ENCODE peak calls at places on chromosomes 1 and 21, in five cellular contexts. G is GM23248, D is neuronal stem cell, K is astrocyte, Y is H1. F is an unnamed sample.

GRCh38 chr1:187326554-187326953 is 497.8 kb downstream of the PLA2G4A start:
- DNase-seq in G (no peak), D (no peak), K (no peak), Y (no peak), F (no peak)

GRCh38 chr1:9753121-9753531 is 70.6 kb downstream of the CLSTN1 start:
- DNase-seq in G (peak), D (no peak), K (peak), Y (no peak), F (peak)

GRCh38 chr21:36749935-36750578 is 51.1 kb downstream of the SIM2 start:
- DNase-seq in G (peak), D (peak), K (peak), Y (peak), F (no peak)

GRCh38 chr1:118143828-118144227 is 41.2 kb downstream of the SPAG17 start:
- DNase-seq in G (no peak), D (no peak), K (peak), Y (no peak), F (no peak)

GRCh38 chr1:58885998-58886397 is 102.2 kb upstream of the JUN start:
- DNase-seq in G (peak), D (no peak), K (peak), Y (no peak), F (no peak)

GRCh38 chr1:20634594-20635084 is 1.4 kb downstream of the PINK1 start:
- DNase-seq in G (peak), D (no peak), K (peak), Y (peak), F (peak)

GRCh38 chr1:240720891-240721450 is 109.0 kb upstream of the GREM2 start:
- DNase-seq in G (peak), D (no peak), K (no peak), Y (no peak), F (peak)

GRCh38 chr1:36857761-36858160 is 176.6 kb downstream of the GRIK3 start:
- DNase-seq in G (no peak), D (no peak), K (no peak), Y (no peak), F (no peak)

GRCh38 chr21:18705971-18706370 is 302.4 kb upstream of the TMPRSS15 start:
- DNase-seq in G (no peak), D (no peak), K (no peak), Y (no peak), F (peak)

GRCh38 chr21:39020751-39021474 is 162.3 kb downstream of the PSMG1 start:
- DNase-seq in G (peak), D (no peak), K (peak), Y (no peak), F (peak)

GRCh38 chr1:224193319-224193966 is 10.4 kb downstream of the DEGS1 start:
- DNase-seq in G (no peak), D (no peak), K (no peak), Y (no peak), F (no peak)

GRCh38 chr1:3366181-3367051 is 88.0 kb upstream of the ARHGEF16 start:
- DNase-seq in G (peak), D (no peak), K (peak), Y (no peak), F (peak)

GRCh38 chr1:230824571-230825060 is 43.7 kb downstream of the C1orf198 start:
- DNase-seq in G (peak), D (no peak), K (peak), Y (peak), F (peak)

GRCh38 chr21:36784942-36785341 is 86.0 kb downstream of the SIM2 start:
- DNase-seq in G (no peak), D (no peak), K (no peak), Y (no peak), F (no peak)

GRCh38 chr1:209411491-209411929 is 172.0 kb upstream of the CAMK1G start:
- DNase-seq in G (peak), D (no peak), K (peak), Y (no peak), F (no peak)

GRCh38 chr1:81477704-81478103 is 323.0 kb upstream of the ADGRL2 start:
- DNase-seq in G (peak), D (no peak), K (no peak), Y (no peak), F (no peak)

GRCh38 chr1:203369666-203370065 is 18.7 kb upstream of the FMOD start:
- DNase-seq in G (no peak), D (no peak), K (no peak), Y (no peak), F (no peak)

GRCh38 chr1:87806377-87807094 is 477.9 kb downstream of the LMO4 start:
- DNase-seq in G (no peak), D (no peak), K (no peak), Y (no peak), F (no peak)

GRCh38 chr1:116031299-116031698 is 55.0 kb downstream of the SLC22A15 start:
- DNase-seq in G (no peak), D (no peak), K (no peak), Y (no peak), F (no peak)

GRCh38 chr1:76726251-76726650 is 141.0 kb upstream of the ST6GALNAC5 start:
- DNase-seq in G (peak), D (no peak), K (no peak), Y (no peak), F (no peak)

GRCh38 chr1:24416666-24417391 is 1.2 kb downstream of the NIPAL3 start:
- DNase-seq in G (peak), D (no peak), K (peak), Y (no peak), F (peak)

GRCh38 chr1:152003846-152004442 is 10.3 kb upstream of the S100A10 start:
- DNase-seq in G (no peak), D (no peak), K (no peak), Y (no peak), F (peak)

GRCh38 chr1:46466477-46467182 is 23.0 kb upstream of the DMBX1 start:
- DNase-seq in G (peak), D (peak), K (no peak), Y (peak), F (no peak)

GRCh38 chr1:16145988-16146887 is 9.6 kb downstream of the EPHA2 start:
- DNase-seq in G (peak), D (peak), K (peak), Y (peak), F (peak)

GRCh38 chr1:34460193-34460592 is 283.5 kb downstream of the C1orf94 start:
- DNase-seq in G (peak), D (peak), K (no peak), Y (peak), F (peak)

GRCh38 chr1:227449051-227449450 is 114.3 kb upstream of the ZNF678 start:
- DNase-seq in G (peak), D (no peak), K (no peak), Y (peak), F (peak)

GRCh38 chr1:34785875-34786470 is 5.0 kb downstream of the GJB3 start:
- DNase-seq in G (no peak), D (no peak), K (no peak), Y (no peak), F (no peak)

GRCh38 chr1:70222716-70223235 is 1.6 kb downstream of the SRSF11 start:
- DNase-seq in G (peak), D (no peak), K (no peak), Y (no peak), F (no peak)

GRCh38 chr1:20143318-20143717 is 4.2 kb downstream of the PLA2G2F start:
- DNase-seq in G (no peak), D (no peak), K (no peak), Y (no peak), F (no peak)

GRCh38 chr1:46219551-46220520 is 16.7 kb downstream of the LURAP1 start:
- DNase-seq in G (peak), D (no peak), K (no peak), Y (no peak), F (no peak)

GRCh38 chr1:119676571-119677206 is 28.6 kb upstream of the ZNF697 start:
- DNase-seq in G (peak), D (no peak), K (no peak), Y (no peak), F (no peak)

GRCh38 chr1:27418326-27418761 is 25.9 kb downstream of the GPR3 start:
- DNase-seq in G (peak), D (no peak), K (peak), Y (no peak), F (peak)

GRCh38 chr1:172279951-172280350 is 140.5 kb upstream of the C1orf105 start:
- DNase-seq in G (peak), D (no peak), K (peak), Y (no peak), F (no peak)

GRCh38 chr21:39187141-39187540 is 3.9 kb upstream of the PSMG1 start:
- DNase-seq in G (no peak), D (no peak), K (no peak), Y (no peak), F (no peak)

GRCh38 chr21:38806153-38806941 is 618 bp downstream of the ETS2 start:
- DNase-seq in G (peak), D (peak), K (no peak), Y (peak), F (no peak)

GRCh38 chr1:86703696-86704455 is 500 bp upstream of the SH3GLB1 start:
- DNase-seq in G (peak), D (peak), K (peak), Y (no peak), F (no peak)

GRCh38 chr1:157142245-157142644 is 4.0 kb upstream of the ETV3 start:
- DNase-seq in G (no peak), D (no peak), K (no peak), Y (no peak), F (no peak)

GRCh38 chr1:67791686-67792475 is 41.4 kb downstream of the GNG12 start:
- DNase-seq in G (peak), D (no peak), K (peak), Y (no peak), F (peak)

GRCh38 chr1:33096358-33097005 is 15.5 kb downstream of the AZIN2 start:
- DNase-seq in G (no peak), D (no peak), K (peak), Y (no peak), F (no peak)

GRCh38 chr1:90994461-90994860 is 27.4 kb downstream of the ZNF644 start:
- DNase-seq in G (no peak), D (no peak), K (no peak), Y (no peak), F (no peak)
- H2AFZ ChIP-seq in G (no peak), D (no peak), K (no peak), Y (no peak), F (no peak)

DNA sequence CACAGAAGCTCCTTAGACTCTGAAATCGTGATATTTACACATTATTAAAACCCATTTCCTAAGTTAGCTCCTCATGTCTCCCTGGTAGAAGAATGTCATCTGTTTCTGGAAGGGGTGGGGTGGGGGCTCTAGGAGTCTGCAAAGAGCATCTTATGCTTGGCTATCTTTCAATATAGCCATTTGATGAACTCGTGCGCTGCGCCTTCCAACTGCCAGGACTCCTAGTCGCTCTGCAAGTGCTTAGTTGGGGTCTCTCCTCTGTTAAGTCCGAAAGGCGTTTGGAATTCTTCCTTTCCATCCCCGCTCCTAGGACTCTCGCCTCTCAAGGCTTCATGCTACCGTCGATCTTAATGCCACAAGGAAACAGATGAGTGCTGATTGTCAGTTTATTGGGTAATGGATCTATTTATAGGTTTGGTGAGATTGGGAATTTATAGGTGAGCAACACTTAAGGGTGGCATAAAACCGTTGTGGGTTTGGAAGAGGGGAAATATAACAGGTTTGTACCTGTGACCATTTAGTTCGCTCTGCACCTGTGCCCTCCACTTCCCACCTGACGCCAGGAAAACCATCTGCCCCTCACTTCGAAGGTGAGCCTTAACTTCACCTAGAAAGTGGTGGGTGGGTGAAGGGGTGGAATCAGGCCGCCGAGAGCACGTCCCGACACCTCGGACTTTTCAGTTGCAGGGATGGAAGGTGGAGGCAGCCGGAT is 1.1 kb downstream of the KCNH1 start:
- DNase-seq in G (no peak), D (no peak), K (no peak), Y (no peak), F (no peak)
- H2AFZ ChIP-seq in G (peak), D (peak), K (peak), Y (no peak), F (peak)

DNA sequence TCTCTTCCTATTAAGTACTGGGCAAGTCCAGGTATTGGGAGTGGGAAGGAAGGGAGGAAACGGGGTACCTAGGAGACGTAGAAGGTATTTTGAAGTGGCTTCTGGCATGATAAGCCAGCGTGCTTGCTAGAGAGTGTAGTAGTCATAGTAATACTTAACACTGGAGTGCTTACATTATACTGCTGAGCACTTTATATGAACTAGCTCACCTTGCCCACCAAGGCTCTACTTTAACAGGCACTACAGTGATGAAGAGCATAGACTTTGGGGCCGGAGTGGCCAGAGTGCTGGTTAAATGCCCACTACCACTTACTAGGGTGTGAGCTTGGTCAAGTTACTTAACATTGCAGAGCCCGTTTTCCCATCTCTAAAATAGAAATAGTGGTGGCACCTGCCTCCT is 61.7 kb downstream of the ACP6 start:
- DNase-seq in G (no peak), D (no peak), K (no peak), Y (no peak), F (no peak)
- H2AFZ ChIP-seq in G (no peak), D (no peak), K (no peak), Y (no peak), F (no peak)

GRCh38 chr1:17359808-17360207 is 12.2 kb upstream of the PADI6 start:
- DNase-seq in G (no peak), D (no peak), K (no peak), Y (no peak), F (no peak)

GRCh38 chr1:17358557-17358956 is 13.4 kb upstream of the PADI6 start:
- DNase-seq in G (no peak), D (no peak), K (no peak), Y (no peak), F (no peak)

GRCh38 chr1:17359031-17359430 is 13.0 kb upstream of the PADI6 start:
- DNase-seq in G (no peak), D (no peak), K (no peak), Y (no peak), F (no peak)

GRCh38 chr1:17355898-17356297 is 16.1 kb upstream of the PADI6 start:
- DNase-seq in G (no peak), D (no peak), K (no peak), Y (no peak), F (no peak)

GRCh38 chr1:17356387-17356992 is 15.5 kb upstream of the PADI6 start:
- DNase-seq in G (no peak), D (no peak), K (no peak), Y (no peak), F (no peak)
- H2AFZ ChIP-seq in G (no peak), D (no peak), K (no peak), Y (peak), F (no peak)

GRCh38 chr21:45366931-45367401 is 38.0 kb upstream of the COL18A1 start:
- DNase-seq in G (peak), D (no peak), K (peak), Y (no peak), F (peak)
- H2AFZ ChIP-seq in G (no peak), D (no peak), K (peak), Y (no peak), F (no peak)

F was measured in PC-3.